ENCODE peak calls at places on chromosomes 5 and 9, in four cellular contexts. V is upper lobe of right lung, X is AG04450, H is AG08396. C is an unnamed sample.
A peak's percentile ranks its signal among the peaks of the same experiment; 100 is the strongest.

GRCh38 chr5:83577036-83577636 is 105.6 kb downstream of the VCAN start:
- DNase-seq in V (no peak), X (no peak), H (no peak), C (no peak)

GRCh38 chr9:42386477-42386876 is 203.0 kb downstream of the SPATA31A6 start:
- DNase-seq in V (no peak), X (no peak), H (peak; percentile 22), C (no peak)

GRCh38 chr9:95991326-95991725 is 115.8 kb downstream of the ERCC6L2 start:
- DNase-seq in V (no peak), X (no peak), H (no peak), C (no peak)

GRCh38 chr5:76479973-76480667 is 77.0 kb downstream of the IQGAP2 start:
- DNase-seq in V (no peak), X (no peak), H (no peak), C (no peak)

GRCh38 chr9:72718503-72718902 is 197.1 kb downstream of the TMC1 start:
- DNase-seq in V (no peak), X (no peak), H (no peak), C (no peak)

GRCh38 chr9:91555132-91555531 is 131.5 kb upstream of the NFIL3 start:
- DNase-seq in V (no peak), X (no peak), H (no peak), C (no peak)

GRCh38 chr9:114047717-114048116 is 30.4 kb downstream of the AMBP start:
- DNase-seq in V (no peak), X (no peak), H (no peak), C (no peak)

GRCh38 chr5:179930788-179931473 is 23.2 kb upstream of the TBC1D9B start:
- DNase-seq in V (no peak), X (no peak), H (no peak), C (no peak)

GRCh38 chr5:137649228-137649890 is 86.5 kb downstream of the KLHL3 start:
- DNase-seq in V (no peak), X (peak; percentile 15), H (no peak), C (no peak)

GRCh38 chr9:127907867-127908659 is 8.7 kb upstream of the ST6GALNAC6 start:
- DNase-seq in V (peak; percentile 64), X (no peak), H (no peak), C (no peak)

GRCh38 chr5:143824851-143825720 is 13.1 kb downstream of the HMHB1 start:
- DNase-seq in V (peak; percentile 82), X (peak; percentile 45), H (peak; percentile 78), C (peak; percentile 2)

GRCh38 chr9:97651646-97652045 is 18.0 kb downstream of the NCBP1 start:
- DNase-seq in V (no peak), X (no peak), H (no peak), C (no peak)

GRCh38 chr9:69207503-69207902 is 33.4 kb downstream of the TJP2 start:
- DNase-seq in V (no peak), X (no peak), H (no peak), C (no peak)

GRCh38 chr5:41087461-41087860 is 16.3 kb upstream of the MROH2B start:
- DNase-seq in V (no peak), X (peak; percentile 60), H (peak; percentile 22), C (no peak)

GRCh38 chr5:64646169-64646568 is 44.1 kb upstream of the SHISAL2B start:
- DNase-seq in V (no peak), X (no peak), H (no peak), C (no peak)

GRCh38 chr9:76342201-76342600 is 52.0 kb downstream of the RFK start:
- DNase-seq in V (no peak), X (no peak), H (no peak), C (no peak)

GRCh38 chr9:36040271-36040925 is 3.7 kb downstream of the RECK start:
- DNase-seq in V (no peak), X (no peak), H (no peak), C (no peak)

GRCh38 chr9:94799578-94800264 is 73.2 kb downstream of the AOPEP start:
- DNase-seq in V (no peak), X (no peak), H (no peak), C (no peak)

GRCh38 chr9:128636024-128636390 is 20.6 kb downstream of the DYNC2I2 start:
- DNase-seq in V (peak; percentile 92), X (no peak), H (no peak), C (no peak)

GRCh38 chr5:72543365-72543764 is 36.2 kb upstream of the ZNF366 start:
- DNase-seq in V (no peak), X (no peak), H (no peak), C (no peak)

GRCh38 chr9:36640982-36641381 is 68.3 kb downstream of the MELK start:
- DNase-seq in V (no peak), X (no peak), H (no peak), C (no peak)

GRCh38 chr9:13651969-13652663 is 372.6 kb upstream of the MPDZ start:
- DNase-seq in V (no peak), X (no peak), H (no peak), C (no peak)